ENCODE peak calls at places on chromosomes 12 and 14, in eight cellular contexts. One of them, this sample, is unnamed.

GRCh38 chr12:70721958-70722357 is 84.7 kb upstream of the PTPRB start:
- DNase-seq in sciatic nerve: no peak
- DNase-seq in AG08395: no peak
- DNase-seq in activated T-cell treated with anti-CD3 and anti-CD28 coated beads for 1 hour: no peak
- DNase-seq in renal cortical epithelial cell: no peak
- DNase-seq in stimulated activated naive CD4-positive, alpha-beta T cell: no peak
- DNase-seq in ovary: no peak
- DNase-seq in NCI-H1436: no peak
- DNase-seq in this sample: no peak

GRCh38 chr14:24094839-24095195 is 706 bp downstream of the PCK2 start:
- DNase-seq in sciatic nerve: peak
- DNase-seq in AG08395: peak
- DNase-seq in activated T-cell treated with anti-CD3 and anti-CD28 coated beads for 1 hour: no peak
- DNase-seq in renal cortical epithelial cell: no peak
- DNase-seq in stimulated activated naive CD4-positive, alpha-beta T cell: no peak
- DNase-seq in ovary: no peak
- DNase-seq in NCI-H1436: no peak
- DNase-seq in this sample: no peak

GRCh38 chr12:122350444-122350843 is 72.0 kb downstream of the CLIP1 start:
- DNase-seq in sciatic nerve: no peak
- DNase-seq in AG08395: peak
- DNase-seq in activated T-cell treated with anti-CD3 and anti-CD28 coated beads for 1 hour: no peak
- DNase-seq in renal cortical epithelial cell: no peak
- DNase-seq in stimulated activated naive CD4-positive, alpha-beta T cell: no peak
- DNase-seq in ovary: no peak
- DNase-seq in NCI-H1436: no peak
- DNase-seq in this sample: no peak

GRCh38 chr12:66688836-66689439 is 10.1 kb upstream of the GRIP1 start:
- DNase-seq in sciatic nerve: no peak
- DNase-seq in AG08395: peak
- DNase-seq in activated T-cell treated with anti-CD3 and anti-CD28 coated beads for 1 hour: no peak
- DNase-seq in renal cortical epithelial cell: peak
- DNase-seq in stimulated activated naive CD4-positive, alpha-beta T cell: peak
- DNase-seq in ovary: peak
- DNase-seq in NCI-H1436: peak
- DNase-seq in this sample: peak

GRCh38 chr12:52529846-52530245 is 9.7 kb upstream of the KRT5 start:
- DNase-seq in sciatic nerve: peak
- DNase-seq in AG08395: no peak
- DNase-seq in activated T-cell treated with anti-CD3 and anti-CD28 coated beads for 1 hour: no peak
- DNase-seq in renal cortical epithelial cell: no peak
- DNase-seq in stimulated activated naive CD4-positive, alpha-beta T cell: no peak
- DNase-seq in ovary: no peak
- DNase-seq in NCI-H1436: no peak
- DNase-seq in this sample: no peak

GRCh38 chr12:109685574-109686447 is 27.8 kb upstream of the FAM222A start:
- DNase-seq in sciatic nerve: no peak
- DNase-seq in AG08395: no peak
- DNase-seq in activated T-cell treated with anti-CD3 and anti-CD28 coated beads for 1 hour: no peak
- DNase-seq in renal cortical epithelial cell: no peak
- DNase-seq in stimulated activated naive CD4-positive, alpha-beta T cell: no peak
- DNase-seq in ovary: no peak
- DNase-seq in NCI-H1436: no peak
- DNase-seq in this sample: no peak

GRCh38 chr12:2332947-2333346 is 280.2 kb downstream of the CACNA1C start:
- DNase-seq in sciatic nerve: no peak
- DNase-seq in AG08395: no peak
- DNase-seq in activated T-cell treated with anti-CD3 and anti-CD28 coated beads for 1 hour: no peak
- DNase-seq in renal cortical epithelial cell: no peak
- DNase-seq in stimulated activated naive CD4-positive, alpha-beta T cell: no peak
- DNase-seq in ovary: no peak
- DNase-seq in NCI-H1436: no peak
- DNase-seq in this sample: no peak

GRCh38 chr12:104496336-104496735 is 39.6 kb downstream of the CHST11 start:
- DNase-seq in sciatic nerve: no peak
- DNase-seq in AG08395: no peak
- DNase-seq in activated T-cell treated with anti-CD3 and anti-CD28 coated beads for 1 hour: no peak
- DNase-seq in renal cortical epithelial cell: no peak
- DNase-seq in stimulated activated naive CD4-positive, alpha-beta T cell: no peak
- DNase-seq in ovary: no peak
- DNase-seq in NCI-H1436: no peak
- DNase-seq in this sample: no peak

GRCh38 chr14:105468621-105469241 is 5.9 kb upstream of the CRIP2 start:
- DNase-seq in sciatic nerve: no peak
- DNase-seq in AG08395: no peak
- DNase-seq in activated T-cell treated with anti-CD3 and anti-CD28 coated beads for 1 hour: no peak
- DNase-seq in renal cortical epithelial cell: no peak
- DNase-seq in stimulated activated naive CD4-positive, alpha-beta T cell: no peak
- DNase-seq in ovary: no peak
- DNase-seq in NCI-H1436: no peak
- DNase-seq in this sample: no peak

GRCh38 chr12:121814429-121815119 is 10.8 kb downstream of the SETD1B start:
- DNase-seq in sciatic nerve: no peak
- DNase-seq in AG08395: no peak
- DNase-seq in activated T-cell treated with anti-CD3 and anti-CD28 coated beads for 1 hour: no peak
- DNase-seq in renal cortical epithelial cell: no peak
- DNase-seq in stimulated activated naive CD4-positive, alpha-beta T cell: no peak
- DNase-seq in ovary: no peak
- DNase-seq in NCI-H1436: no peak
- DNase-seq in this sample: no peak

GRCh38 chr12:107774349-107775029 is at the start of gene ASCL4:
- DNase-seq in sciatic nerve: no peak
- DNase-seq in AG08395: no peak
- DNase-seq in activated T-cell treated with anti-CD3 and anti-CD28 coated beads for 1 hour: no peak
- DNase-seq in renal cortical epithelial cell: no peak
- DNase-seq in stimulated activated naive CD4-positive, alpha-beta T cell: no peak
- DNase-seq in ovary: no peak
- DNase-seq in NCI-H1436: no peak
- DNase-seq in this sample: no peak

GRCh38 chr14:97095269-97095668 is 298.1 kb downstream of the VRK1 start:
- DNase-seq in sciatic nerve: no peak
- DNase-seq in AG08395: no peak
- DNase-seq in activated T-cell treated with anti-CD3 and anti-CD28 coated beads for 1 hour: no peak
- DNase-seq in renal cortical epithelial cell: no peak
- DNase-seq in stimulated activated naive CD4-positive, alpha-beta T cell: no peak
- DNase-seq in ovary: no peak
- DNase-seq in NCI-H1436: no peak
- DNase-seq in this sample: no peak

GRCh38 chr12:3251691-3252090 is 174.5 kb downstream of the TSPAN9 start:
- DNase-seq in sciatic nerve: no peak
- DNase-seq in AG08395: no peak
- DNase-seq in activated T-cell treated with anti-CD3 and anti-CD28 coated beads for 1 hour: no peak
- DNase-seq in renal cortical epithelial cell: no peak
- DNase-seq in stimulated activated naive CD4-positive, alpha-beta T cell: no peak
- DNase-seq in ovary: peak
- DNase-seq in NCI-H1436: no peak
- DNase-seq in this sample: no peak

GRCh38 chr12:3218846-3219632 is 141.9 kb downstream of the TSPAN9 start:
- DNase-seq in sciatic nerve: no peak
- DNase-seq in AG08395: no peak
- DNase-seq in activated T-cell treated with anti-CD3 and anti-CD28 coated beads for 1 hour: no peak
- DNase-seq in renal cortical epithelial cell: no peak
- DNase-seq in stimulated activated naive CD4-positive, alpha-beta T cell: no peak
- DNase-seq in ovary: peak
- DNase-seq in NCI-H1436: no peak
- DNase-seq in this sample: no peak

GRCh38 chr14:36256131-36256801 is 64.2 kb downstream of the MBIP start:
- DNase-seq in sciatic nerve: no peak
- DNase-seq in AG08395: no peak
- DNase-seq in activated T-cell treated with anti-CD3 and anti-CD28 coated beads for 1 hour: no peak
- DNase-seq in renal cortical epithelial cell: peak
- DNase-seq in stimulated activated naive CD4-positive, alpha-beta T cell: no peak
- DNase-seq in ovary: no peak
- DNase-seq in NCI-H1436: no peak
- DNase-seq in this sample: no peak

GRCh38 chr12:41819948-41820347 is 324.7 kb downstream of the GXYLT1 start:
- DNase-seq in sciatic nerve: no peak
- DNase-seq in AG08395: no peak
- DNase-seq in activated T-cell treated with anti-CD3 and anti-CD28 coated beads for 1 hour: no peak
- DNase-seq in renal cortical epithelial cell: no peak
- DNase-seq in stimulated activated naive CD4-positive, alpha-beta T cell: no peak
- DNase-seq in ovary: no peak
- DNase-seq in NCI-H1436: no peak
- DNase-seq in this sample: no peak

GRCh38 chr12:66775941-66776340 is 97.1 kb upstream of the GRIP1 start:
- DNase-seq in sciatic nerve: no peak
- DNase-seq in AG08395: no peak
- DNase-seq in activated T-cell treated with anti-CD3 and anti-CD28 coated beads for 1 hour: no peak
- DNase-seq in renal cortical epithelial cell: no peak
- DNase-seq in stimulated activated naive CD4-positive, alpha-beta T cell: no peak
- DNase-seq in ovary: no peak
- DNase-seq in NCI-H1436: no peak
- DNase-seq in this sample: no peak

GRCh38 chr14:24673534-24674203 is 39.7 kb upstream of the GZMB start:
- DNase-seq in sciatic nerve: no peak
- DNase-seq in AG08395: no peak
- DNase-seq in activated T-cell treated with anti-CD3 and anti-CD28 coated beads for 1 hour: no peak
- DNase-seq in renal cortical epithelial cell: no peak
- DNase-seq in stimulated activated naive CD4-positive, alpha-beta T cell: peak
- DNase-seq in ovary: no peak
- DNase-seq in NCI-H1436: no peak
- DNase-seq in this sample: peak

GRCh38 chr14:100470523-100470897 is 116.7 kb downstream of the BEGAIN start:
- DNase-seq in sciatic nerve: no peak
- DNase-seq in AG08395: no peak
- DNase-seq in activated T-cell treated with anti-CD3 and anti-CD28 coated beads for 1 hour: no peak
- DNase-seq in renal cortical epithelial cell: no peak
- DNase-seq in stimulated activated naive CD4-positive, alpha-beta T cell: no peak
- DNase-seq in ovary: no peak
- DNase-seq in NCI-H1436: no peak
- DNase-seq in this sample: no peak

GRCh38 chr14:56212541-56212940 is 94.3 kb downstream of the PELI2 start:
- DNase-seq in sciatic nerve: no peak
- DNase-seq in AG08395: no peak
- DNase-seq in activated T-cell treated with anti-CD3 and anti-CD28 coated beads for 1 hour: no peak
- DNase-seq in renal cortical epithelial cell: no peak
- DNase-seq in stimulated activated naive CD4-positive, alpha-beta T cell: no peak
- DNase-seq in ovary: no peak
- DNase-seq in NCI-H1436: no peak
- DNase-seq in this sample: no peak

GRCh38 chr12:39368891-39369290 is 74.0 kb downstream of the KIF21A start:
- DNase-seq in sciatic nerve: no peak
- DNase-seq in AG08395: no peak
- DNase-seq in activated T-cell treated with anti-CD3 and anti-CD28 coated beads for 1 hour: no peak
- DNase-seq in renal cortical epithelial cell: peak
- DNase-seq in stimulated activated naive CD4-positive, alpha-beta T cell: no peak
- DNase-seq in ovary: no peak
- DNase-seq in NCI-H1436: no peak
- DNase-seq in this sample: no peak

GRCh38 chr12:879641-880040 is 69.9 kb downstream of the RAD52 start:
- DNase-seq in sciatic nerve: no peak
- DNase-seq in AG08395: peak
- DNase-seq in activated T-cell treated with anti-CD3 and anti-CD28 coated beads for 1 hour: no peak
- DNase-seq in renal cortical epithelial cell: no peak
- DNase-seq in stimulated activated naive CD4-positive, alpha-beta T cell: no peak
- DNase-seq in ovary: no peak
- DNase-seq in NCI-H1436: no peak
- DNase-seq in this sample: no peak

GRCh38 chr12:131384544-131384855 is 326.4 kb upstream of the SFSWAP start:
- DNase-seq in sciatic nerve: no peak
- DNase-seq in AG08395: no peak
- DNase-seq in activated T-cell treated with anti-CD3 and anti-CD28 coated beads for 1 hour: no peak
- DNase-seq in renal cortical epithelial cell: no peak
- DNase-seq in stimulated activated naive CD4-positive, alpha-beta T cell: no peak
- DNase-seq in ovary: no peak
- DNase-seq in NCI-H1436: no peak
- DNase-seq in this sample: no peak

GRCh38 chr12:52871291-52871961 is 22.6 kb upstream of the KRT78 start:
- DNase-seq in sciatic nerve: peak
- DNase-seq in AG08395: peak
- DNase-seq in activated T-cell treated with anti-CD3 and anti-CD28 coated beads for 1 hour: no peak
- DNase-seq in renal cortical epithelial cell: peak
- DNase-seq in stimulated activated naive CD4-positive, alpha-beta T cell: no peak
- DNase-seq in ovary: peak
- DNase-seq in NCI-H1436: no peak
- DNase-seq in this sample: no peak